ENCODE peak calls at places on chromosomes 7 and 10, in four cellular contexts. Z is GM12878, X is K562, A is H1. O is an unnamed sample.

GRCh38 chr7:78499283-78499682 is 700.7 kb downstream of the PHTF2 start:
- DNase-seq in Z (no peak), X (no peak), A (no peak), O (peak)

GRCh38 chr7:6628045-6628444 is 9.1 kb upstream of the ZNF316 start:
- DNase-seq in Z (no peak), X (no peak), A (no peak), O (no peak)

GRCh38 chr10:70937661-70938060 is 49.3 kb upstream of the PCBD1 start:
- DNase-seq in Z (no peak), X (peak), A (no peak), O (no peak)

GRCh38 chr7:11699666-11700065 is 132.3 kb downstream of the THSD7A start:
- DNase-seq in Z (no peak), X (no peak), A (no peak), O (no peak)

GRCh38 chr10:110873951-110874350 is 2.2 kb downstream of the PDCD4 start:
- DNase-seq in Z (no peak), X (no peak), A (no peak), O (no peak)

GRCh38 chr10:63346015-63346441 is 119.7 kb downstream of the JMJD1C start:
- DNase-seq in Z (no peak), X (no peak), A (no peak), O (peak)

GRCh38 chr10:121158988-121159579 is 307.9 kb downstream of the WDR11 start:
- DNase-seq in Z (no peak), X (no peak), A (no peak), O (no peak)

GRCh38 chr7:159116581-159117339 is 27.9 kb downstream of the VIPR2 start:
- DNase-seq in Z (no peak), X (no peak), A (no peak), O (no peak)

GRCh38 chr10:89235073-89235798 is 16.3 kb downstream of the LIPA start:
- DNase-seq in Z (no peak), X (no peak), A (no peak), O (no peak)

GRCh38 chr7:71408276-71408675 is 276.3 kb downstream of the GALNT17 start:
- DNase-seq in Z (no peak), X (no peak), A (no peak), O (no peak)

GRCh38 chr7:128894101-128894440 is 16.4 kb downstream of the KCP start:
- DNase-seq in Z (no peak), X (no peak), A (no peak), O (no peak)

GRCh38 chr7:109950256-109950655 is 1140.7 kb upstream of the LRRN3 start:
- DNase-seq in Z (no peak), X (no peak), A (no peak), O (no peak)

GRCh38 chr7:105799006-105799405 is 77.4 kb downstream of the ATXN7L1 start:
- DNase-seq in Z (no peak), X (no peak), A (no peak), O (no peak)

GRCh38 chr10:44960098-44960480 is 487 bp downstream of the RASSF4 start:
- DNase-seq in Z (no peak), X (no peak), A (no peak), O (no peak)

GRCh38 chr10:43383204-43383971 is 12.0 kb downstream of the FXYD4 start:
- DNase-seq in Z (no peak), X (no peak), A (no peak), O (no peak)

GRCh38 chr10:22733992-22734391 is 19.6 kb upstream of the PIP4K2A start:
- DNase-seq in Z (no peak), X (no peak), A (no peak), O (no peak)

GRCh38 chr7:123494193-123494796 is 40.1 kb downstream of the IQUB start:
- DNase-seq in Z (no peak), X (peak), A (no peak), O (peak)

GRCh38 chr10:7968510-7968909 is 86.0 kb upstream of the GATA3 start:
- DNase-seq in Z (no peak), X (no peak), A (no peak), O (no peak)

GRCh38 chr7:94696981-94697670 is 41.2 kb upstream of the SGCE start:
- DNase-seq in Z (no peak), X (no peak), A (no peak), O (peak)

GRCh38 chr7:69953319-69954067 is 355.2 kb downstream of the AUTS2 start:
- DNase-seq in Z (no peak), X (no peak), A (no peak), O (no peak)

GRCh38 chr7:67690700-67691099 is 694.1 kb downstream of the TYW1 start:
- DNase-seq in Z (no peak), X (no peak), A (no peak), O (no peak)

GRCh38 chr7:2321020-2321419 is 6.8 kb upstream of the SNX8 start:
- DNase-seq in Z (no peak), X (no peak), A (no peak), O (peak)

GRCh38 chr10:127198307-127198706 is 1.9 kb upstream of the INSYN2A start:
- DNase-seq in Z (no peak), X (no peak), A (no peak), O (no peak)

DNA sequence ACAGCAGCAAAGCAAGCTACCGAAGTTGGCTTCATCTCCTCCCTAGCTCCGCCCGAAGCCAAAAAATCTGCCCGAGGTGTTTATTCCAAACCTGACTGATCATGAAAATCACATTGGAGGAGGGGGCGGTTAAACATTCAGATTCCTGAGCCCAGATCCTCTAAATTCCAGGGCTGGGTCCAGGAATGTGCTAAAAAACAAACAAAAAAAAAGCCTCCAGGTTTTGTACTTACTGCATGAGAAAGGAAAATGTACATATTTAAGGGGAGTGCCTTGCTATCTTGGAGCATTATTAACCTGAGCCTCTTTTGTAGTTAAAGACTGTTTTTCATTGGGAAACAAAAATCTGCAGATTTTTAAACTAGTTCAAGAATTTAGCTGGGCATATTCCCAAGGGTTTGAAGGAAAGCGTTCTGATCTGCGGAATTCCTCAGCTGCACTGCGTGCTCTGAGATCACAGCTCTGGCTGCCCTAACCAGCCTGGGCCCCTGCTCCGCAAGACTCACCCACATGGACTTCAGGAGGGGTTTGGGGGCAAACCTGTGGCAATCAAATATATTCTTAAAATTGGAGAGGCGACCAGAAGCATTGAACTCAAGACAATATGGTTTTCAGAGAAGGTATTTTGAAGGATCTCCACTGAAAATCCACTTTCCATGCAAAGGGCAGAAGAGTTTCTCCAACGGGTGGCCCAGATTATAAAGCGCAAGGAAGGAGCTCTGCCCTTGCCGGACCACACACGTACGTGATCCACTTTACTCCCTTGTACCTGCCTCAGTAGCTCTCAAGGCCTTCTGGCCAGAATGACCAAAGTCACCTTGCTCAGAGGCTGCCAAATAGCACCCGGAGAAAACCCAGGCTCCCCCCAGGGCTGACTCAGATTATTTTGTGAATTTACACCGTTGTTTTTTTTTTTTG is 10.0 kb upstream of the TNS3 start:
- DNase-seq in Z (no peak), X (no peak), A (no peak), O (peak)
- TF ChIP-seq CHD1 in Z (no peak), X (no peak), A (no peak), O (no peak)

DNA sequence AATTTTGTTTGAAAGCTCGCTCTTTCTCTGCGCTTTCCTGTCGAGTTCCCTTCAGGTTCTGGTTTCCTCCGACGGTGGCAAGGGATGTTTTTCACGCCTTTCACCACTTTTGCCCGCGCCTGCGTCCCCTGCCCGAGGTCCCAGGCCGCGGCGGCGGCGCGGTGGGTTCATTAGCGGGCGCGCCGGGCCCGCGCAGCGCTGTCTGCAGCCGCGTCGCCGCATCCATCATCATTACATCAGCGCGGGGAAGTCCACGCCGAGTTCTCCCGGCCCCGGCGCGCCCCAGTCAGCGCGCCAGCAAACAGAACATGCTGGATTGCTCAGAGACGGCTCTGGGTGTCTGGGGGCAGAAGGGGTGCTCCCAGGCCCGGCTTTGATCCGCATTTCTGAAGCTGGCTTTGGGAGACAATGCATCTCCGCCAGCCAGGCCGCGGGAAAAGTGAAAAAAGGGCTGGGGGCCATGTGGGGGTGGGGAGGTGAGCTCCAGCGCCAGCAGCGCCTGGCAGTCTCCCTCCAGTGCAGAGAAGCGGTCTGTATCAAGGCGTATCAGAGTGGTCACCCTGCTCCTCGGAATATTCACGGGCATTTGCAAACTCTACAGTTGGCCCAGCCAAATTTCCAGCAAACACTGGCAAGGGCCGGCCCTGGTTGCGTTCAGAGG is 8.9 kb downstream of the GLI3 start:
- DNase-seq in Z (no peak), X (no peak), A (peak), O (peak)
- TF ChIP-seq CHD1 in Z (no peak), X (no peak), A (no peak), O (no peak)

GRCh38 chr7:64878684-64879083 is 24.4 kb upstream of the ZNF273 start:
- DNase-seq in Z (no peak), X (no peak), A (no peak), O (no peak)
- TF ChIP-seq CHD1 in Z (no peak), X (no peak), A (no peak), O (no peak)

DNA sequence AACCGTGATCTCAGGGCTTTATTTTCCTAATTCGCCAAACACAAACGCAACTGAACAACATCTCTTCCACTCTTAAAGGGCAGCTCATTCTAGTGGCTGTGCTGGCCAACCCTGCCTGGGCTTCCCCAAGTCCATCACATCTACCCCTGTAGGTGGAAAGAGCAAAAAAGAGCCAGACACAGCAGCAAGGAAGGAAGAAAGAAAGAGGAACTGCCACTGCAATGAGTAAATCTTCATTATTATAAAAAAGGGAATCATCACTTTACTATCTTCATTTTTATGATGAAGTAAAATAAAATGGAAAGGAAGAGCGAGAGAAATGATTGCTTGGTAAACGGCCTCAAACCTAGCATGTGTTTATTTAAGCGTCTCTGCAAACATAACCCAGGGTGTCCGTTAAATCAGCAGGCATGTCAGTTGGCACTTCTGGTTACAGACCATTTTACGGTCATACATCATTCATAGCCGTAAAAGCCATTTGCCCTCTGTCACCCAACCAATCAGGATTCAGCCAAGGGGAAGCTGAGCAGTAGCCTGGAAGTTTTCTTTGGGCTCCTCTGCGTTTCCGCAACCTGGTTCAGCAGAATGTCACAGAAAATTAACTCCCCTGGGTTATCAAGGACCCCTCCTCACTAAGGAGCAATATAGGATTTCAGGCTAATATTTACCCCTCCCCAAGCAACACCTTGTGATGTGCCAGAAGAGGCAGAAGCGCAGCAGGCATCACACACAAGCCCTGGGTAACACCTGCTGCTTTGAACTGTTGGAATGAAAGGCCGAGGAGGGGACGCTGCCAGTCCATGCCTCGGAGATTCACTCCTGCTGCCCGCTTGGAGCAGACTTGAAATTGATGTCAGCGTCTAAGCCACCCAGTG is 234.0 kb downstream of the SNX10 start:
- DNase-seq in Z (no peak), X (no peak), A (no peak), O (no peak)
- TF ChIP-seq CHD1 in Z (no peak), X (no peak), A (no peak), O (no peak)

GRCh38 chr7:7682856-7683255 is 35.6 kb downstream of the RPA3 start:
- DNase-seq in Z (no peak), X (no peak), A (no peak), O (no peak)

GRCh38 chr7:7688956-7689355 is 29.5 kb downstream of the RPA3 start:
- DNase-seq in Z (no peak), X (no peak), A (no peak), O (no peak)

GRCh38 chr7:7687800-7688199 is 30.6 kb downstream of the RPA3 start:
- DNase-seq in Z (no peak), X (no peak), A (no peak), O (no peak)

GRCh38 chr7:7688310-7688709 is 30.1 kb downstream of the RPA3 start:
- DNase-seq in Z (no peak), X (no peak), A (no peak), O (no peak)

GRCh38 chr7:7686806-7687205 is 31.6 kb downstream of the RPA3 start:
- DNase-seq in Z (no peak), X (no peak), A (no peak), O (no peak)
- TF ChIP-seq CHD1 in Z (no peak), X (no peak), A (no peak), O (no peak)

GRCh38 chr10:78335691-78336401 is 302.2 kb downstream of the RPS24 start:
- DNase-seq in Z (no peak), X (no peak), A (peak), O (peak)
- TF ChIP-seq CHD1 in Z (no peak), X (no peak), A (no peak), O (no peak)

DNA sequence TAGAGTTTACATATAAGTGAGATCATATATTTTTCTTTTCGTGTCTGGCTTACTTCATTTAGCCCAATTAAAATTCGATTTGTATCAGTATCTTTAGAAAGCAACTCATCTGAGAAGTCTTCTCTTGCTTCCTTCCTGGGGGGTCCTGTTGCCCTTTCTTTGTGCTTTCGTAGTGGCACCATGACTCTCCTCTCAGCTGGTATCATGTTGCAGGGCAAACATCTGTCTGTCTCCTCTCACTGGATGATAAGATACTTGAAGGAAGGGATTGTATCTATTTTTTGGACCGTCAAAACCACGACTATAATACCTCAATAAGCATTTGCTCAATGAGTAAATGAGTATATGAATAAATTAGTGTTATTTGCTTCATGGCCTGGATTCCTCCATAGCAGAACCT is 382.5 kb upstream of the SORCS1 start:
- DNase-seq in Z (no peak), X (no peak), A (no peak), O (no peak)
- TF ChIP-seq CHD1 in Z (no peak), X (no peak), A (no peak), O (no peak)